ENCODE peak calls at places on chromosome 11, in five cellular contexts. T, J, Y, P and W are unnamed samples.

GRCh38 chr11:68014157-68014965 is 4.2 kb downstream of the ALDH3B1 start:
- DNase-seq in P (no peak), J (no peak), Y (peak), T (peak), W (peak)

GRCh38 chr11:134332189-134332631 is 422 bp downstream of the GLB1L2 start:
- DNase-seq in P (peak), Y (no peak), T (peak), J (no peak), W (no peak)

GRCh38 chr11:100777736-100778135 is 90.6 kb downstream of the ARHGAP42 start:
- DNase-seq in P (no peak), Y (no peak), J (no peak), T (peak), W (no peak)

GRCh38 chr11:28529540-28530410 is 421.6 kb downstream of the METTL15 start:
- DNase-seq in T (peak), P (no peak), Y (peak), J (no peak), W (peak)

GRCh38 chr11:34647532-34647931 is 26.6 kb downstream of the EHF start:
- DNase-seq in J (no peak), T (no peak), Y (no peak), P (no peak), W (peak)

GRCh38 chr11:67306769-67307544 is 3.6 kb downstream of the SSH3 start:
- DNase-seq in T (no peak), Y (no peak), J (no peak), P (no peak), W (no peak)

GRCh38 chr11:62401781-62402180 is 17.1 kb upstream of the SCGB1A1 start:
- DNase-seq in T (no peak), J (no peak), Y (no peak), P (no peak), W (no peak)

GRCh38 chr11:6410695-6411430 is 8.0 kb downstream of the APBB1 start:
- DNase-seq in T (no peak), P (no peak), Y (no peak), J (no peak), W (no peak)

GRCh38 chr11:8209208-8209807 is 40.5 kb upstream of the RIC3 start:
- DNase-seq in J (peak), P (peak), Y (no peak), T (no peak), W (no peak)